ENCODE peak calls at places on chromosomes 6 and 20, in seven cellular contexts. K is GM03348; L is HTR-8/SVneo; S is NCI-H2171 treated with DMSO at 0.1 percent for 48 hours; O is naive thymus-derived CD8-positive, alpha-beta T cell; Q is occipital lobe; D is iris pigment epithelial cell. R is an unnamed sample.

GRCh38 chr6:149234051-149234962 is 83.2 kb upstream of the TAB2 start:
- DNase-seq in S (no peak), O (peak), D (peak), Q (no peak), K (no peak), L (peak), R (peak)

GRCh38 chr6:17417817-17418216 is 24.4 kb downstream of the CAP2 start:
- DNase-seq in S (no peak), Q (no peak), L (peak), K (peak), O (no peak), D (peak), R (peak)

GRCh38 chr6:3885262-3886036 is 36.3 kb downstream of the FAM50B start:
- DNase-seq in D (no peak), S (peak), L (peak), O (no peak), K (no peak), Q (no peak), R (peak)

GRCh38 chr20:58647162-58647813 is 3.8 kb upstream of the STX16 start:
- DNase-seq in D (no peak), K (no peak), S (peak), O (no peak), L (no peak), Q (no peak), R (no peak)

GRCh38 chr6:153117986-153118886 is 12.8 kb downstream of the RGS17 start:
- DNase-seq in K (peak), S (no peak), L (no peak), D (peak), O (no peak), Q (no peak), R (no peak)

GRCh38 chr20:42639140-42639539 is 550.6 kb downstream of the PTPRT start:
- DNase-seq in K (no peak), O (no peak), S (no peak), Q (no peak), L (no peak), D (no peak), R (no peak)

GRCh38 chr6:64703922-64704321 is 1003.1 kb downstream of the EYS start:
- DNase-seq in L (no peak), Q (no peak), O (no peak), S (no peak), D (no peak), K (no peak), R (no peak)

GRCh38 chr6:44921787-44922186 is 406.3 kb upstream of the RUNX2 start:
- DNase-seq in Q (no peak), L (no peak), S (peak), O (no peak), D (no peak), K (no peak), R (no peak)

GRCh38 chr6:71194730-71195129 is 93.9 kb upstream of the OGFRL1 start:
- DNase-seq in Q (no peak), K (peak), D (peak), O (no peak), S (no peak), L (peak), R (peak)

GRCh38 chr20:37090357-37090871 is 5.4 kb downstream of the RBL1 start:
- DNase-seq in O (no peak), D (no peak), S (no peak), Q (no peak), K (no peak), L (no peak), R (no peak)

GRCh38 chr6:157229733-157230132 is 93.6 kb downstream of the TMEM242 start:
- DNase-seq in L (no peak), Q (no peak), S (peak), K (no peak), D (no peak), O (no peak), R (no peak)

GRCh38 chr20:25076731-25077609 is 5.0 kb downstream of the VSX1 start:
- DNase-seq in S (peak), K (peak), D (peak), Q (no peak), L (no peak), O (no peak), R (peak)

GRCh38 chr6:88670369-88670768 is 293.0 kb downstream of the RNGTT start:
- DNase-seq in O (no peak), K (no peak), L (no peak), S (no peak), Q (no peak), D (no peak), R (no peak)

GRCh38 chr20:13102237-13102636 is 93.5 kb downstream of the SPTLC3 start:
- DNase-seq in L (no peak), Q (no peak), D (no peak), S (no peak), O (no peak), K (no peak), R (no peak)

GRCh38 chr20:64220891-64221527 is 34.5 kb upstream of the PCMTD2 start:
- DNase-seq in L (no peak), Q (no peak), S (no peak), D (no peak), K (no peak), O (no peak), R (no peak)

GRCh38 chr6:136487746-136488145 is 62.5 kb downstream of the MAP7 start:
- DNase-seq in L (no peak), O (no peak), K (peak), D (peak), S (no peak), Q (no peak), R (no peak)

GRCh38 chr20:24275946-24276705 is 193.3 kb upstream of the SYNDIG1 start:
- DNase-seq in O (no peak), L (no peak), S (peak), D (no peak), Q (no peak), K (no peak), R (no peak)

GRCh38 chr6:147201885-147202515 is 2.2 kb upstream of the STXBP5 start:
- DNase-seq in D (peak), Q (peak), O (no peak), K (peak), L (peak), S (peak), R (no peak)

GRCh38 chr6:168524644-168525043 is 83.7 kb downstream of the SMOC2 start:
- DNase-seq in O (no peak), Q (no peak), L (no peak), S (no peak), D (no peak), K (no peak), R (no peak)

GRCh38 chr20:60035-60918 is 27.2 kb upstream of the DEFB125 start:
- DNase-seq in K (no peak), Q (no peak), O (no peak), L (no peak), S (no peak), D (no peak), R (no peak)

GRCh38 chr6:42260424-42260888 is 42.8 kb upstream of the MRPS10 start:
- DNase-seq in L (no peak), S (peak), D (no peak), O (no peak), Q (no peak), K (peak), R (no peak)